ENCODE peak calls at places on chromosomes 4 and X, in nine cellular contexts. Z is Peyer's patch, Q is brain microvascular endothelial cell, I is testis, F is DND-41, S is endodermal cell, L is IMR-90, D is psoas muscle, G is mesenchymal stem cell. Y is an unnamed sample.

GRCh38 chrX:53584891-53585290 is 101.6 kb downstream of the HUWE1 start:
- DNase-seq in Z (no peak), Q (no peak), I (peak; percentile 23), F (no peak), S (no peak), L (no peak), D (no peak), G (no peak), Y (no peak)

GRCh38 chr4:142701017-142701416 is 145.1 kb downstream of the INPP4B start:
- DNase-seq in Z (no peak), Q (no peak), I (no peak), F (peak; percentile 58), S (no peak), L (no peak), D (no peak), G (no peak), Y (no peak)

GRCh38 chr4:168886361-168886760 is 123.7 kb downstream of the CBR4 start:
- DNase-seq in Z (no peak), Q (peak; percentile 77), I (no peak), F (no peak), S (no peak), L (peak; percentile 81), D (no peak), G (peak; percentile 70), Y (no peak)

GRCh38 chr4:15241946-15242345 is 185.9 kb upstream of the C1QTNF7 start:
- DNase-seq in Z (no peak), Q (no peak), I (no peak), F (no peak), S (no peak), L (no peak), D (no peak), G (no peak), Y (no peak)

GRCh38 chrX:24146283-24146865 is 3.2 kb upstream of the ZFX start:
- DNase-seq in Z (no peak), Q (no peak), I (no peak), F (no peak), S (no peak), L (peak; percentile 22), D (no peak), G (peak; percentile 32), Y (no peak)

GRCh38 chr4:182839256-182839655 is 77.9 kb downstream of the DCTD start:
- DNase-seq in Z (no peak), Q (no peak), I (no peak), F (no peak), S (no peak), L (no peak), D (no peak), G (no peak), Y (no peak)

GRCh38 chrX:140229187-140229586 is 263.9 kb upstream of the CXorf66 start:
- DNase-seq in Z (no peak), Q (no peak), I (no peak), F (no peak), S (peak; percentile 42), L (no peak), D (no peak), G (no peak), Y (no peak)

GRCh38 chr4:150769235-150769634 is 187.3 kb downstream of the MAB21L2 start:
- DNase-seq in Z (peak; percentile 67), Q (peak; percentile 62), I (no peak), F (no peak), S (no peak), L (peak; percentile 70), D (no peak), G (peak; percentile 67), Y (no peak)

GRCh38 chr4:175811171-175811570 is 893 bp downstream of the GPM6A start:
- DNase-seq in Z (no peak), Q (no peak), I (no peak), F (no peak), S (no peak), L (no peak), D (no peak), G (no peak), Y (no peak)

GRCh38 chrX:103197721-103198306 is 17.1 kb upstream of the BEX4 start:
- DNase-seq in Z (no peak), Q (no peak), I (no peak), F (no peak), S (no peak), L (peak; percentile 56), D (no peak), G (peak; percentile 76), Y (no peak)

GRCh38 chr4:60432911-60433310 is 767.2 kb upstream of the ADGRL3 start:
- DNase-seq in Z (no peak), Q (no peak), I (no peak), F (no peak), S (no peak), L (no peak), D (no peak), G (no peak), Y (no peak)

GRCh38 chr4:82560853-82561744 is 689 bp downstream of the TMEM150C start:
- DNase-seq in Z (no peak), Q (no peak), I (no peak), F (no peak), S (peak; percentile 72), L (no peak), D (no peak), G (no peak), Y (no peak)

GRCh38 chr4:87580057-87580456 is 28.3 kb upstream of the DSPP start:
- DNase-seq in Z (no peak), Q (no peak), I (no peak), F (no peak), S (peak; percentile 52), L (no peak), D (no peak), G (no peak), Y (no peak)

GRCh38 chrX:40719218-40719617 is 16.1 kb downstream of the MED14 start:
- DNase-seq in Z (no peak), Q (no peak), I (no peak), F (no peak), S (no peak), L (peak; percentile 89), D (no peak), G (peak; percentile 36), Y (no peak)

GRCh38 chr4:8316251-8316771 is 46.8 kb downstream of the HTRA3 start:
- DNase-seq in Z (peak; percentile 23), Q (no peak), I (peak; percentile 8), F (no peak), S (no peak), L (no peak), D (peak; percentile 49), G (no peak), Y (no peak)

GRCh38 chr4:72582853-72583252 is 13.8 kb upstream of the ADAMTS3 start:
- DNase-seq in Z (no peak), Q (no peak), I (no peak), F (no peak), S (no peak), L (no peak), D (no peak), G (no peak), Y (no peak)

DNA sequence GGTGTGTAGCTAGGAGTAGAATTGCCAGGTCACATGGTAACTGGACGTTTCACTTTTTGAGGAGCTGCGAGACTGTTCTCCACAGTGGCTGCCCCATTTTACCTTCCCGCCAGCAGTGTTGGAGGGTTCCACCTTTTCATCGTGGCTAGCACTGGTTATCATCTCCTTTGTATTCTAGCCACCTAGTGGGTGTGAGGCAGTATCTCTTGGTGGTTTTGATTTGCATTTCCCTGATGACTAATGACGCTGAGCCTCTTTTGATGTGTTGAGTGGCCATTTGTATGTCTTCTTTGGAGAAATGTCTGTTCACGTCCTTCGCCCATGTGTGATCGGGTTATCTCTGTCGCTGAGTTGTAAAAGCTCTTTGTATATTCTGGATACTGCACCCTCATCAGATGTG is 10.6 kb downstream of the ABCD1 start:
- DNase-seq in Z (no peak), Q (no peak), I (no peak), F (no peak), S (no peak), L (no peak), D (no peak), G (no peak), Y (peak; percentile 87)
- H3K27ac ChIP-seq in Z (no peak overlapping the region), Q (no peak overlapping the region), I (no peak overlapping the region), F (no peak overlapping the region), S (no peak overlapping the region), L (no peak overlapping the region), D (no peak overlapping the region), G (no peak overlapping the region), Y (peak overlapping the region; percentile 30)

DNA sequence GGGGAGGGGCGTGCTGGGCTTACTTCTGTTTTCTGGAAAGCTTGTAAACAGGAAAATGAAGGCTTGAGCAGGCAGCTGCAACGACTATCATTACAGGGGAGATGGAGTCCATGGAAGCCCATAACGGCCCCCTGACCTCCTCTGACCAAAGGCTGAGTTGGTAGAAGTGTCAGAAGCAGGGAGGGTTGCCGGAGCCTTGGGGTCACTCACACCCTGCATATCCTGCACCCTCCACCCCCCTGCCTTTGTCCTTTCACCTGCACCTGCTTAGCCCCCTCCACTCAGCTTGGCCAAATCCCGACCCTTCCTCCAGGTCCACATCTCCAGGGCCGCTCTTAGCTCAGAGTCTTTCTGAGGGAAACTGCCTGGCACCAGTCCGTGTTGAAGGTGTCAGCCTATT is 12.5 kb upstream of the MSX1 start:
- DNase-seq in Z (no peak), Q (no peak), I (no peak), F (no peak), S (no peak), L (no peak), D (peak; percentile 15), G (no peak), Y (no peak)
- H3K27me3 ChIP-seq in Z (no peaks in the 10 kb centered on the region), Q (no peaks in the 10 kb centered on the region), I (no peaks in the 10 kb centered on the region), F (peaks cover 2% of the 10 kb centered on the region), S (peaks cover 61% of the 10 kb centered on the region), L (peaks cover 26% of the 10 kb centered on the region), D (peaks cover 28% of the 10 kb centered on the region), G (peaks cover 5% of the 10 kb centered on the region), Y (no peaks in the 10 kb centered on the region)

DNA sequence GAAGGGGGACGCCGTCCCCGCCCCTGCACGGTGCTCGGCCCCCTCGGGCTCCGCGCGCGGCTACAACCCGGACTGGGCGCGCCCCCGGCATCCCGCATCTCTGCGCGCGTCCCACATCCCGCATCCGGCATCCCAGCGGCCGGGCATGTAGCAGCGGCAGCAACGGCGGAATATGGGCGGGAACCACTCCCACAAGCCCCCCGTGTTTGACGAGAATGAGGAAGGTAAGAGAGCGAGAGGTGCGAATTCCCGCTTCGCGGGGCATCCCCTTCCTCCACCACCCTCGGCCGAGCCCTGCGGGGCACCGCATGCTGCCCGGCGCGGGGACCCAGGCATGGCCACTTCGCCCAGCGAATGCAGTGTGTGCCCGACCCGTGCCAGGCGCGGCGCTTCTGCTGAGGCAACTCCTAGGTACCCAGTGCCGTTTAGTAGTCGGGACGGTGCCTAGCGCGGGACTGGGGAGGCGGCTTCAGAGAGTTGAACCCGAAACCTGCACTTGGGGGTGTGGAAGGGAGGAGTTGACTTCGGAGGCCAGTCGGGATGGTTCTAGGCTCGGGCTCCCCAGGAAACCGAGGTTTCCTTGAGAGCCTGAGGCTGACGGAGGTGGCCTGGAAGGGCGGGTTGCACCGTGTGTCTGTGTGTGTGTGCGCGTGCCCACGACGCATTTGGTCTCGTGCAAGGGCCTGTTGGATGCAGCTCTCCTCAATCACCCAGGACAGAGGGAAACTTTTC is 578 bp downstream of the STK32B start:
- DNase-seq in Z (no peak), Q (peak; percentile 7), I (peak; percentile 26), F (peak; percentile 40), S (peak; percentile 76), L (peak; percentile 35), D (no peak), G (peak; percentile 53), Y (no peak)
- H3K27ac ChIP-seq in Z (no peak overlapping the region), Q (no peak overlapping the region), I (peak overlapping the region; percentile 24), F (peak overlapping the region; percentile 73), S (no peak overlapping the region), L (peak overlapping the region; percentile 61), D (no peak overlapping the region), G (peak overlapping the region; percentile 15), Y (no peak overlapping the region)

DNA sequence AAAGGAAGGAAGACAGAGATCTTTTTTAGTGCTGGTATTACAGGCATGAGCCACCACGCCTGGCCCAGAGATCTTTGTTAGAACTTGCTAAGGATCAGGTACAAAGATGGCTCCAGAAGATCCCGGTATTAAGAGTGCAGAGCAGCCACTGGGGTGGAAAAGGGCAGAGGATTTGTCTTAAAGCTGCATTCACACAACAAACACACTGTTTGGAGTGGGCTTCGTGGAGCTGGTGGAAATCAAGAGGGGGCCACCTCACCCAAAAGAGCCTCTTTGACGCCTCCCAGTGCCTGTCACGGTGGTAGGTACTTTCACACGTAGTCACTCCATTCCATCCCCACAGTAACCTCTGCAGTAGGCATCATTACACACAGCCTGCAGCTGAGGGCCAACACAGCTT is 13.3 kb downstream of the HELT start:
- DNase-seq in Z (no peak), Q (no peak), I (no peak), F (no peak), S (no peak), L (no peak), D (no peak), G (no peak), Y (no peak)
- H3K27me3 ChIP-seq in Z (no peaks in the 10 kb centered on the region), Q (peaks cover 6% of the 10 kb centered on the region), I (no peaks in the 10 kb centered on the region), F (peaks cover 7% of the 10 kb centered on the region), S (peaks cover 77% of the 10 kb centered on the region), L (peaks cover 20% of the 10 kb centered on the region), D (peaks cover 2% of the 10 kb centered on the region), G (peaks cover 75% of the 10 kb centered on the region), Y (no peaks in the 10 kb centered on the region)